ENCODE peak calls at places on chromosomes 3 and 15, in six cellular contexts. S is fibroblast of lung, D is endothelial cell of umbilical vein, V is OCI-LY7, A is GM23338, I is hepatocyte. L is an unnamed sample.

GRCh38 chr15:58585668-58586461 is 154.1 kb downstream of the LIPC start:
- DNase-seq in S (no peak), A (no peak), I (no peak), D (no peak), V (peak; percentile 71), L (no peak)

GRCh38 chr15:53384417-53384816 is 375.0 kb downstream of the WDR72 start:
- DNase-seq in V (no peak), A (peak; percentile 2), I (no peak), D (no peak), S (no peak), L (no peak)

GRCh38 chr15:78695849-78696248 is 54.8 kb upstream of the CHRNB4 start:
- DNase-seq in S (no peak), D (no peak), I (no peak), V (no peak), A (peak; percentile 36), L (no peak)

GRCh38 chr3:124986153-124987143 is 51.9 kb upstream of the MUC13 start:
- DNase-seq in V (no peak), D (peak; percentile 52), A (peak; percentile 66), I (peak; percentile 42), S (peak; percentile 98), L (peak; percentile 71)

GRCh38 chr3:126124896-126125295 is 41.0 kb upstream of the SLC41A3 start:
- DNase-seq in I (no peak), D (no peak), S (no peak), A (no peak), V (no peak), L (no peak)

GRCh38 chr3:105195260-105195659 is 171.4 kb upstream of the ALCAM start:
- DNase-seq in S (peak; percentile 62), I (no peak), A (no peak), V (no peak), D (peak; percentile 85), L (peak; percentile 14)

GRCh38 chr3:158539414-158540014 is 31.5 kb upstream of the MLF1 start:
- DNase-seq in A (peak; percentile 82), D (peak; percentile 70), I (peak; percentile 57), V (peak; percentile 47), S (peak; percentile 44), L (peak; percentile 12)

GRCh38 chr15:52112203-52112750 is 298 bp downstream of the BCL2L10 start:
- DNase-seq in D (peak; percentile 48), S (no peak), V (no peak), A (peak; percentile 72), I (peak; percentile 46), L (no peak)

GRCh38 chr3:181564222-181564621 is 147.5 kb upstream of the SOX2 start:
- DNase-seq in S (no peak), A (no peak), V (no peak), I (no peak), D (peak; percentile 22), L (no peak)

GRCh38 chr3:13419356-13420050 is 619 bp downstream of the NUP210 start:
- DNase-seq in D (no peak), A (peak; percentile 61), I (peak; percentile 71), S (peak; percentile 8), V (peak; percentile 72), L (no peak)

DNA sequence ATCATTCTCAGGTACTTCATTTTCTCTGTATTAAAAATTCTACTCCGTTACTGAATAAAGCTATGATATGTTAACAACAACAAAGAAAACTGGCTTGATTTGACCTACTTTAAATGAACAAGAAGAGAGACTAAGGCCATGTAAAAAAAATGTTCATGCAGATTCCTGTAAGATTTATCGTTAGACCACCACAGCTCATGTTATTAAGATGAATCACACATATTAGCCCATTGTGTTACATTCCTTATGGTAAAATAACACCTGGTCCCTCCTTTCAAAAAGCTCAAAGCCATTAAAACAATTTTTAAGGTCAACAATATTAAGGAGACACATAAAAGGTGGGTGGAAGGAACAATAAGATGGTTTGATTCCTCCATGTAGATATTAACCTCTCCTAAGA is 6.3 kb downstream of the THOC7 start:
- DNase-seq in V (no peak), D (peak; percentile 37), A (no peak), S (peak; percentile 80), I (no peak), L (peak; percentile 3)
- H4K20me1 ChIP-seq in V (peaks cover 19% of the 10 kb centered on the region), D (no peaks in the 10 kb centered on the region), A (no peaks in the 10 kb centered on the region), S (no peaks in the 10 kb centered on the region), I (no peaks in the 10 kb centered on the region), L (no peaks in the 10 kb centered on the region)

DNA sequence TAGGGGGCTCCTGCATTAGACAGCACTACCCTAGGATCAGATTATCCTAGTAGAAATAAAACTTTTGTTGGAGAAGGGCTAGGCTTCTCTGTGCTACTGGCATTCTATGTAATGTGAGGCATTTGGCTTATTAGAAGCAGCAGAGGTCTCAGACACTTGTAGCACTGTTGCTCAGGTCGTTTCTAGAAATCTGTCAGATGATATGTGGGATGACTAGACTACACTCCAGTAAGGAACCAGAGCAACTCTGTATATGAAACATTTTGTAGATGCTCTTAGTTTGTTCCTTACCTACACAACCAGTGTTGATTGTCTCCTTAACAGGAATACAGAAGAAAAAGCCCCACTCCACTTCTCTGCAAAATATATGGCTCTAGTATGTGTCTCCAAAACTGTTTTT is 21.9 kb upstream of the FBXL22 start:
- DNase-seq in S (no peak), I (no peak), A (no peak), D (no peak), V (no peak), L (no peak)
- H4K20me1 ChIP-seq in S (no peaks in the 10 kb centered on the region), I (no peaks in the 10 kb centered on the region), A (no peaks in the 10 kb centered on the region), D (no peaks in the 10 kb centered on the region), V (no peaks in the 10 kb centered on the region), L (no peaks in the 10 kb centered on the region)

GRCh38 chr15:38307251-38307650 is 54.6 kb downstream of the SPRED1 start:
- DNase-seq in V (no peak), A (no peak), I (no peak), D (no peak), S (no peak), L (no peak)
- H4K20me1 ChIP-seq in V (no peaks in the 10 kb centered on the region), A (peaks cover 44% of the 10 kb centered on the region), I (no peaks in the 10 kb centered on the region), D (peaks cover 4% of the 10 kb centered on the region), S (no peaks in the 10 kb centered on the region), L (no peaks in the 10 kb centered on the region)

GRCh38 chr3:188164248-188164687 is 10.3 kb downstream of the LPP start:
- DNase-seq in D (no peak), A (no peak), V (no peak), I (no peak), S (no peak), L (peak; percentile 65)

GRCh38 chr3:188157971-188158370 is 4.0 kb downstream of the LPP start:
- DNase-seq in A (no peak), I (peak; percentile 56), V (no peak), D (no peak), S (no peak), L (no peak)

GRCh38 chr3:188158731-188159355 is 4.9 kb downstream of the LPP start:
- DNase-seq in I (no peak), D (no peak), A (no peak), S (no peak), V (no peak), L (no peak)

GRCh38 chr3:188157407-188157806 is 3.5 kb downstream of the LPP start:
- DNase-seq in I (no peak), V (no peak), S (no peak), D (no peak), A (no peak), L (no peak)

GRCh38 chr3:188160751-188161150 is 6.8 kb downstream of the LPP start:
- DNase-seq in A (no peak), S (no peak), I (no peak), V (no peak), D (no peak), L (no peak)
- H4K20me1 ChIP-seq in A (peaks cover 2% of the 10 kb centered on the region), S (no peaks in the 10 kb centered on the region), I (peaks cover 39% of the 10 kb centered on the region), V (no peaks in the 10 kb centered on the region), D (peaks cover 14% of the 10 kb centered on the region), L (no peaks in the 10 kb centered on the region)

DNA sequence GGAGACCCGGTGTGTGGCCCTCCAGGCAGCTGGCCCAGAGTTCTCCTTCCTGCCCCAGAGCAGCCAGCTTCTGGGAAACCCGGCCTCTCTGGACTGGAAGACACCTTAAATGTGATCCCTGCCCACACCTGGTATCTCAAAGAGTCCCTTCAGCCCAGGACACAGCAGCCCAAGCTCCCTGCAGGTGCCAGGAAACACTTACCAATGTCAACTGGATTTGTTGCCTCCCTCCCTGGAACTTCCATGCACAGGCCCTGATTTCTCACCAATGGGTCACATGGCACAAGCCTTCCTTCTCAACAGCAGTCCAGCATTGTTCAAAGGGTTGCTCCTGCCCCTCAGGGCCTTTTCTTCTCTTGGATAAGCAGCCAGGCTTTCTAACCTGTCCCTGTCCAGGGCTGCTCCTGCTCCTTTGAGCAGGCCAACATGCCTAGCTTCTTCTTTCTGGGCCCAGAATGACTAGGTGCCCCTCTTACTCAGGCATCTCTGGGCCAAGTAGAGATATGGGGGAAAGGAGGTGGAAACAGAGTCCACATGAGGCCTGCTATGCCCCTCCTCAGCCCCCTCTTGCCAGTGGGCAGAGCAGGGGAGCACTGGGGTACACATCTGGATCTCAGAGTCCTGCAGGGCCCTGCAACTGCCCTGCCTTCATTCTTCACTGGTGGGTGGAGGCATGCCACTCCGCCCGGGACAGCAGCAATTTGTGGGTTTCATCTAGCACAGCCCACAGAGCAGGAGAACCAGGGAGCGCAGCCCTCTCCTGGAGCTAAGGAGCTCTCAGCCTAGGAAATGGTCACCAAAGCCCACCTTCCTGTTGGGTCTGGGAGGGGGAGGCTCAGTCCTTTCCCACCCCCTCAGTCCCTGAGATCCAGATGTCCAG is 31.4 kb downstream of the ANP32A start:
- DNase-seq in I (no peak), S (no peak), D (peak; percentile 34), V (no peak), A (no peak), L (peak; percentile 16)
- H4K20me1 ChIP-seq in I (peaks cover 42% of the 10 kb centered on the region), S (no peaks in the 10 kb centered on the region), D (no peaks in the 10 kb centered on the region), V (peaks cover 63% of the 10 kb centered on the region), A (peaks cover 43% of the 10 kb centered on the region), L (no peaks in the 10 kb centered on the region)

DNA sequence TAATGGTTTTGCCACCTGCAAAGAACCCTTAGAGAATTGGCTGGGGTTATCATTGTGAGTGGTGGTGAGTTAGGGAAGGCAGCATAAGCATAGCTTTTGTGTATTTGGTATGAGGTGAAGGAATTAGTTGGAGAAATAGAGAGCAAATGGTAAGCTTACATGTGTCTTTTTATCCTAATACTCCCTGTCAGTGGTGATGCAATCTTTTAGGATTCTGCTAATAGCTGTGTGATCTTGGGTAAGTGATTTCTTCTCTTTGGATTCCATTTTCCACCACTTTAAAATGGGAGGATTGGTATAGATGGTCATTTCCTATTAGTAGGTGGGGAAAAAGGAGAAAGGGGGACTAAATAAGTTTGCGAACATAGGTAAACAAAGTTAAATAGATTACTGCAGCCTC is 30.9 kb downstream of the PIAS1 start:
- DNase-seq in D (no peak), I (no peak), A (no peak), V (no peak), S (no peak), L (no peak)
- H4K20me1 ChIP-seq in D (peaks cover 17% of the 10 kb centered on the region), I (peaks cover 91% of the 10 kb centered on the region), A (peaks cover 6% of the 10 kb centered on the region), V (peaks cover 37% of the 10 kb centered on the region), S (no peaks in the 10 kb centered on the region), L (peaks cover 9% of the 10 kb centered on the region)

DNA sequence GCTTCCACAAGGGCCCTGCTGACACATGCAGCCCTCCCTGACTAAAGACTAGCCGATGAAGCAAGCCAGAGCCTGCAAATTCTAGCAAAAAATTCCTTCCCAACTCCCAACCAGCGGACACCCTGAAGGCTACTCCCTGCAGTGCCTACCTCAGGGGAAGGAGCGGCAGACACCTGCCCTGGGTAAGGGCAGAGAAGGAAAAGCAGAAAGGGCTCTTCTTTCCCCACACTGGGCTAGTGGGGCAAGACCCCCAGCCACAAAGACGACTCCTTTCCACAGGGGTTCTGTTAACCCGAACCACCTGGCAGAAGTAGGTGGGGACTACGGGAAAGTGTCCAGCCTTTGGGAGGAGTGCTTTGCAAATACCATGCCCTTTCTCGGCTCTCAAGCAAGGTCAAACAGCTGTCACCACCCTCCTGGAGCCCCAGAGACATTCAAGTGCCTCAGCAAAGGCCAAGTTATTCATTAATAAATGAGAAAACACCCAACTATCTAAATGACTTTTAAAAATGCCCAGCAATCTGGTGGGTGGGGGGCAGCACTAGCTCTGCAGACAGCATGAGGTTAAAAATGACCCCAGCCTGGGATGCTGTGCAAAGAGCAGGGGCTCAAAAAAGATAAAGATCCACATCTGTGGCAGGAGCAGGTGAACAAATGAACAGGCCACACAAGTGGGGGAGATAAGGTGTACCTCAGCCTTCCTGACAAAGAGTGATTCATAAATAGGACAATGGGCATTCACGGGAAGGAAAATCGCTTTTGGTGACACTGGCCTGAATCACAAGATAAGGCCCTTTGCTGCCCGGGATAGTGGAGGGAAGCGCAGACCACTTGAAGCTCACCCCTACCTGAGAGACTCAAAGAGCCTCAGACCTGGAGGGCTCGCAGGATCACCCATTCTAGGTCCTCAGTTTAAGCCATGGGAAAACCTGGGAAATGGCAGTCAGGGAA is 33.0 kb downstream of the CCDC12 start:
- DNase-seq in A (no peak), S (no peak), I (peak; percentile 61), V (no peak), D (peak; percentile 74), L (peak; percentile 80)
- H4K20me1 ChIP-seq in A (peaks cover 45% of the 10 kb centered on the region), S (no peaks in the 10 kb centered on the region), I (peaks cover 3% of the 10 kb centered on the region), V (peaks cover 30% of the 10 kb centered on the region), D (no peaks in the 10 kb centered on the region), L (no peaks in the 10 kb centered on the region)